ENCODE peak calls at places on chromosomes 16 and 17, in five cellular contexts. Y is H1, B is HepG2, S is HEK293T, Z is GM12878. V is an unnamed sample.

GRCh38 chr16:19284207-19284606 is 1.3 kb upstream of the CLEC19A start:
- DNase-seq in Y (no peak), B (no peak), S (no peak), Z (no peak), V (no peak)

GRCh38 chr17:77965354-77965753 is 6.9 kb downstream of the TNRC6C start:
- DNase-seq in Y (no peak), B (no peak), S (no peak), Z (no peak), V (no peak)

GRCh38 chr17:824372-824771 is 42.2 kb downstream of the MRM3 start:
- DNase-seq in Y (no peak), B (no peak), S (no peak), Z (no peak), V (no peak)

GRCh38 chr16:57091990-57092785 is at the start of gene CPNE2:
- DNase-seq in Y (peak; percentile 72), B (no peak), S (peak; percentile 70), Z (no peak), V (no peak)

GRCh38 chr16:28531777-28532744 is 6.7 kb downstream of the NUPR1 start:
- DNase-seq in Y (peak; percentile 69), B (peak; percentile 84), S (no peak), Z (no peak), V (no peak)

GRCh38 chr16:86541560-86541959 is 13.5 kb downstream of the MTHFSD start:
- DNase-seq in Y (no peak), B (no peak), S (no peak), Z (no peak), V (no peak)

GRCh38 chr17:69375229-69375628 is 39.3 kb upstream of the MAP2K6 start:
- DNase-seq in Y (no peak), B (no peak), S (no peak), Z (no peak), V (no peak)

GRCh38 chr17:37802712-37803416 is 58.0 kb upstream of the HNF1B start:
- DNase-seq in Y (no peak), B (no peak), S (no peak), Z (no peak), V (no peak)

GRCh38 chr17:70091681-70092080 is 16.7 kb downstream of the KCNJ16 start:
- DNase-seq in Y (no peak), B (no peak), S (no peak), Z (no peak), V (no peak)

GRCh38 chr16:9012848-9013507 is 49.3 kb upstream of the USP7 start:
- DNase-seq in Y (peak; percentile 88), B (no peak), S (no peak), Z (no peak), V (peak; percentile 48)

GRCh38 chr16:50265260-50265659 is 1.1 kb upstream of the ADCY7 start:
- DNase-seq in Y (no peak), B (peak; percentile 69), S (no peak), Z (no peak), V (no peak)

GRCh38 chr17:35847633-35848373 is 20.9 kb downstream of the HEATR9 start:
- DNase-seq in Y (no peak), B (no peak), S (no peak), Z (no peak), V (no peak)

GRCh38 chr17:39939588-39940419 is 12.3 kb downstream of the LRRC3C start:
- DNase-seq in Y (no peak), B (no peak), S (peak; percentile 23), Z (peak; percentile 71), V (no peak)

GRCh38 chr17:57895382-57896060 is 45.7 kb upstream of the MRPS23 start:
- DNase-seq in Y (no peak), B (no peak), S (no peak), Z (no peak), V (no peak)

GRCh38 chr16:68470461-68471150 is 22.3 kb upstream of the SMPD3 start:
- DNase-seq in Y (no peak), B (no peak), S (no peak), Z (peak; percentile 94), V (no peak)

GRCh38 chr17:17511971-17512858 is 16.0 kb upstream of the RASD1 start:
- DNase-seq in Y (no peak), B (no peak), S (no peak), Z (no peak), V (no peak)

GRCh38 chr16:10039220-10040096 is 142.8 kb downstream of the GRIN2A start:
- DNase-seq in Y (peak; percentile 81), B (no peak), S (peak; percentile 10), Z (no peak), V (peak; percentile 49)

GRCh38 chr16:70158261-70158939 is 15.2 kb upstream of the CLEC18C start:
- DNase-seq in Y (no peak), B (no peak), S (peak; percentile 8), Z (no peak), V (no peak)

GRCh38 chr16:54366005-54366634 is 79.5 kb upstream of the IRX3 start:
- DNase-seq in Y (no peak), B (no peak), S (no peak), Z (no peak), V (no peak)

GRCh38 chr17:57818066-57818465 is 31.8 kb downstream of the MRPS23 start:
- DNase-seq in Y (no peak), B (no peak), S (no peak), Z (no peak), V (no peak)

GRCh38 chr17:33816842-33817241 is 438.2 kb upstream of the CCL2 start:
- DNase-seq in Y (no peak), B (no peak), S (no peak), Z (no peak), V (no peak)

GRCh38 chr17:4708436-4708835 is 2.0 kb upstream of the ARRB2 start:
- DNase-seq in Y (peak; percentile 64), B (peak; percentile 72), S (no peak), Z (no peak), V (no peak)

GRCh38 chr17:82108038-82108998 is 10.3 kb upstream of the FASN start:
- DNase-seq in Y (no peak), B (no peak), S (no peak), Z (no peak), V (no peak)

DNA sequence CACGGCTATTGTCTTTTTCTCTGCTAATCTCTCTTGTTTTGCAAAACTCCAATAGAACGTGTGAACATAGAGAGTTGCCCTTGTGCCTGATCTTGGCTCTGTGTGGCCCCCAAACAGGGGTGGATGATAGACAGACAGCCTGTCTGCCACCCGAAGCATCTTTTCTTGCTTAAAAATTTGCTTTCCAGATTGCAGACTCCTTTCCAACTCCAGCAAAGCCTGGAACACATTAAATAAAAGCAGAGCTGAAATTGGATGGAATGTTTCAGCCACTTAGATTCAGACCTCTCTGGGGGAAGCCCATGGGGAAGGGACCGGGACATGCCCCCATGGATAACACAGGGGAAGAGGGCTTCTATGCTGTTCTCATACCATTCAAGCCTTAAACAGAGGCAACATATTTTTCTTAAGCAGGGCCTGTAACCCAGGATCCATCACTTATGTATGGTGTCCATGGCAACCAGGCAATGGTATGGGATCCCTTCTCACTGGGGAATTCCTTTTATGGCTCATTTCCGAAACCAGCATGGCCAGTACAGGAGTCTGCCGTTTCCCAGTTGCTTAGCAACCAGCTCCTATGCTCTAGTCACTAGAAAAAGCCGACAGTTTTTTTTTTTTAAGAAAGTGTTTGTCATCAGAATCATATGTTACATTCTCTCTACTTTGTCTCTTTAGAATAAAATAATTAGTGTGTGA is 61.9 kb upstream of the MARCHF10 start:
- DNase-seq in Y (peak; percentile 53), B (no peak), S (peak; percentile 46), Z (no peak), V (peak; percentile 73)
- TF ChIP-seq SUZ12 in Y (no peak), B (no peak), S (no peak), Z (no peak), V (no peak)

DNA sequence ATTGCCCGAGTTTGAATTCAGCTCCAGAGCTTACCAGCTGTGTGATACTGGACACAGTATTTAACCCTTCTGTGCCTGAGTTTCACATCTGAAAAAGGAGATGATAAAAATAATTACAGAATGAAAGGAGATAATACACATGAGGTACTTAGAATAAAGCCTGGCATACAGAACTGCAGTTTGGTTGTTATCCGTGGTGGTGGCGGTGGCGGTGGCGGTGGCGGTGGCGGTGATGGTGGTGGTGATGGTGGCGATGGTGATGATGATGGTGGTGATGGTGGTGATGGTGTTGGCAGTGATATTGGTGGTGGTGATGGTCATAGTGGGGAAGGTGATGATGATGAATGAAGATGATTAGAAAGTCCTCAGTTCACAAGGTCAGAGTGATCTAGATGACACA is 57.2 kb downstream of the ABCC1 start:
- DNase-seq in Y (no peak), B (no peak), S (no peak), Z (no peak), V (no peak)
- TF ChIP-seq SUZ12 in Y (no peak), B (no peak), S (no peak), Z (no peak), V (no peak)

GRCh38 chr16:3070608-3071111 is 5.2 kb downstream of the IL32 start:
- DNase-seq in Y (no peak), B (no peak), S (no peak), Z (no peak), V (no peak)

GRCh38 chr16:3071655-3072054 is 6.2 kb downstream of the IL32 start:
- DNase-seq in Y (no peak), B (no peak), S (no peak), Z (no peak), V (no peak)

GRCh38 chr16:3073448-3073847 is 8.0 kb downstream of the IL32 start:
- DNase-seq in Y (no peak), B (no peak), S (no peak), Z (no peak), V (no peak)

GRCh38 chr16:3076577-3076976 is 11.1 kb downstream of the IL32 start:
- DNase-seq in Y (no peak), B (no peak), S (no peak), Z (no peak), V (no peak)

GRCh38 chr16:3074860-3075545 is 9.6 kb downstream of the IL32 start:
- DNase-seq in Y (no peak), B (no peak), S (no peak), Z (peak; percentile 69), V (no peak)
- TF ChIP-seq SUZ12 in Y (no peak), B (no peak), S (no peak), Z (no peak), V (no peak)

GRCh38 chr16:4319454-4319853 is 3.6 kb downstream of the GLIS2 start:
- DNase-seq in Y (no peak), B (no peak), S (no peak), Z (no peak), V (no peak)
- TF ChIP-seq SUZ12 in Y (no peak), B (no peak), S (no peak), Z (no peak), V (no peak)

GRCh38 chr16:59463776-59464175 is 729.7 kb upstream of the GOT2 start:
- DNase-seq in Y (no peak), B (no peak), S (no peak), Z (no peak), V (no peak)
- TF ChIP-seq SUZ12 in Y (no peak), B (no peak), S (no peak), Z (no peak), V (no peak)

GRCh38 chr16:7744546-7745294 is 412.1 kb downstream of the RBFOX1 start:
- DNase-seq in Y (no peak), B (no peak), S (no peak), Z (no peak), V (no peak)
- TF ChIP-seq SUZ12 in Y (no peak), B (no peak), S (no peak), Z (no peak), V (no peak)